ENCODE peak calls at places on chromosomes 6 and 20, in ten cellular contexts. C is WERI-Rb-1, G is astrocyte of the spinal cord, M is HFF-Myc, Z is lower lobe of right lung, Q is heart left ventricle, X is SK-N-SH, K is right lobe of liver, Y is psoas muscle, F is left lung. A is an unnamed sample.

GRCh38 chr6:111727798-111728197 is 122.1 kb upstream of the TRAF3IP2 start:
- DNase-seq in C (no peak), X (peak; percentile 15), M (no peak), Z (no peak), G (peak; percentile 81), K (no peak), F (no peak), Q (no peak), Y (no peak), A (no peak)

GRCh38 chr6:72640622-72640930 is 18.7 kb downstream of the KCNQ5 start:
- DNase-seq in Q (no peak), C (no peak), X (no peak), Y (no peak), G (no peak), Z (no peak), M (no peak), K (no peak), F (no peak), A (no peak)

GRCh38 chr20:53216856-53217576 is 244.9 kb downstream of the TSHZ2 start:
- DNase-seq in Z (peak; percentile 80), G (peak; percentile 14), F (peak; percentile 93), C (peak; percentile 66), Y (peak; percentile 69), Q (peak; percentile 76), M (peak; percentile 2), X (peak; percentile 79), K (peak; percentile 83), A (no peak)

GRCh38 chr20:36497856-36498255 is 43.5 kb upstream of the MYL9 start:
- DNase-seq in X (no peak), Z (no peak), Q (peak; percentile 68), G (no peak), F (no peak), K (no peak), Y (no peak), M (no peak), C (no peak), A (no peak)

GRCh38 chr20:53692465-53693067 is 98.9 kb upstream of the ZNF217 start:
- DNase-seq in G (peak; percentile 86), Z (no peak), F (no peak), Y (peak; percentile 50), K (no peak), M (no peak), C (no peak), Q (peak; percentile 48), X (no peak), A (peak; percentile 96)

GRCh38 chr6:715709-716450 is 22.9 kb upstream of the EXOC2 start:
- DNase-seq in C (no peak), X (peak; percentile 45), Q (no peak), M (no peak), Y (no peak), F (no peak), Z (no peak), K (no peak), G (no peak), A (no peak)

GRCh38 chr20:8796088-8796665 is 272.7 kb upstream of the PLCB4 start:
- DNase-seq in Y (no peak), G (peak; percentile 33), K (no peak), C (no peak), Z (no peak), Q (no peak), X (no peak), F (no peak), M (no peak), A (peak; percentile 72)

GRCh38 chr20:23782366-23782983 is 31.7 kb upstream of the CST1 start:
- DNase-seq in M (peak; percentile 7), G (no peak), Q (no peak), F (no peak), Y (no peak), K (no peak), X (peak; percentile 12), Z (no peak), C (peak; percentile 66), A (peak; percentile 15)

GRCh38 chr20:62306440-62307187 is 3.8 kb downstream of the ADRM1 start:
- DNase-seq in X (no peak), C (no peak), M (no peak), Q (no peak), Z (no peak), F (no peak), Y (no peak), G (no peak), K (no peak), A (no peak)

GRCh38 chr20:62303327-62304226 is 780 bp downstream of the ADRM1 start:
- DNase-seq in M (no peak), C (peak; percentile 19), X (no peak), Q (no peak), Y (no peak), F (peak; percentile 79), K (peak; percentile 77), G (peak; percentile 8), Z (no peak), A (peak; percentile 15)

GRCh38 chr20:62305765-62306431 is 3.1 kb downstream of the ADRM1 start:
- DNase-seq in Q (no peak), G (no peak), X (no peak), F (peak; percentile 23), M (no peak), K (no peak), Y (no peak), Z (no peak), C (no peak), A (no peak)

GRCh38 chr20:62304331-62305148 is 1.7 kb downstream of the ADRM1 start:
- DNase-seq in Y (no peak), C (no peak), M (no peak), F (no peak), K (no peak), Q (no peak), X (no peak), Z (no peak), G (no peak), A (no peak)

GRCh38 chr20:62305149-62305764 is 2.5 kb downstream of the ADRM1 start:
- DNase-seq in Q (peak; percentile 64), C (peak; percentile 9), K (no peak), M (no peak), F (no peak), Y (no peak), Z (no peak), X (no peak), G (no peak), A (no peak)
- TF ChIP-seq CTCF in Q (no peak), C (no peak), K (no peak), M (no peak), F (no peak), Y (no peak), Z (no peak), X (no peak), G (no peak), A (no peak)

GRCh38 chr6:17457405-17457804 is 64.0 kb downstream of the CAP2 start:
- DNase-seq in F (no peak), M (no peak), Y (no peak), X (no peak), C (no peak), K (no peak), G (no peak), Z (no peak), Q (no peak), A (no peak)

GRCh38 chr6:17455919-17456318 is 62.5 kb downstream of the CAP2 start:
- DNase-seq in Z (no peak), G (no peak), F (no peak), M (no peak), X (no peak), Q (no peak), C (no peak), K (no peak), Y (no peak), A (no peak)

GRCh38 chr6:17457956-17458355 is 64.6 kb downstream of the CAP2 start:
- DNase-seq in Y (no peak), X (no peak), G (no peak), Q (no peak), C (no peak), M (no peak), Z (no peak), F (no peak), K (no peak), A (no peak)

GRCh38 chr6:17456711-17457110 is 63.3 kb downstream of the CAP2 start:
- DNase-seq in F (no peak), C (no peak), G (no peak), K (no peak), M (no peak), X (no peak), Y (no peak), Z (no peak), Q (no peak), A (no peak)

DNA sequence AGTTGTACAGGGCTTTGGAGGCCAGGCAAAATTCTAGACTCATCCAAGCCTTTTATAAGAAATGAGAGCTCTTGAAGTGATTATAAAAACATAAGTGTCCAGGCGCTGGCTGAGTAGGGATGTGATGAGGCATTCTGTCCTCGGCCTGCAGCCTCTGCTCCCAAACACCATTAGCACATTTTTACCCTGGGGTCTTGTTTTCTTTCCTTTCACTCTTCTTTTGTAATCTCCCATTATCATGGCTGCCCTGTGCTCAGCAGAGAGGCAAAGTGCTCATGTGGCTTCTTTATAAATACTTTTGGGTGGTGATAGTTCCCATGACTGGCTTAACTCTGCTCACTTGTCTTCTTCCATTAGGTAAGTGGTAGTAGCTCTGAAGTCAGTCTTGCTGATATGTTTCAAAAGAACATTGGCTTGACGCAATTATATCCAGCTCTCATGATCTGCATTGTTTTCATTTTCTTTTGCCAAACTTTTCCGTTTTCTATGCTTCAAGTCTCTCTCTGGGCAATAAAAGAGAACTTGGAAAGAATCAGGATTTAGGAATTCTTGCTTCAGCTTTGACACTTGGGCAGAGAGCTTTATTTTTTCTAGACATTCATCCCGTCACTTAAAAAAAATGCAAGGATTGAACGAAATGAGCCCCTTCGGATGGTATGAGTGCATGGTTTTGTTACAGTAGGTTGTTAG is 61.1 kb downstream of the CAP2 start:
- DNase-seq in F (no peak), Y (no peak), K (no peak), C (no peak), M (no peak), X (no peak), Z (no peak), Q (no peak), G (no peak), A (peak; percentile 91)
- H3K4me3 ChIP-seq in F (no peak overlapping the region), Y (no peak overlapping the region), K (no peak overlapping the region), C (no peak overlapping the region), M (no peak overlapping the region), X (no peak overlapping the region), Z (no peak overlapping the region), Q (no peak overlapping the region), G (no peak overlapping the region), A (peak overlapping the region; percentile 31)

GRCh38 chr6:34585108-34585507 is 29.0 kb upstream of the SPDEF start:
- DNase-seq in Y (no peak), X (no peak), K (no peak), Q (no peak), C (no peak), G (no peak), M (no peak), F (no peak), Z (no peak), A (no peak)

GRCh38 chr6:34584694-34585093 is 28.6 kb upstream of the SPDEF start:
- DNase-seq in C (no peak), Q (no peak), Y (no peak), G (no peak), Z (no peak), M (no peak), X (no peak), K (no peak), F (no peak), A (no peak)

GRCh38 chr6:34581561-34581920 is 25.4 kb upstream of the SPDEF start:
- DNase-seq in C (no peak), G (no peak), X (no peak), Q (no peak), Y (no peak), K (peak; percentile 19), Z (peak; percentile 23), M (no peak), F (no peak), A (no peak)

GRCh38 chr6:34583861-34584604 is 27.9 kb upstream of the SPDEF start:
- DNase-seq in F (no peak), G (no peak), C (no peak), Q (no peak), Z (no peak), M (no peak), Y (no peak), X (no peak), K (peak; percentile 28), A (no peak)

GRCh38 chr6:34583461-34583860 is 27.3 kb upstream of the SPDEF start:
- DNase-seq in Z (no peak), C (peak; percentile 67), X (no peak), K (no peak), F (no peak), Q (no peak), M (no peak), Y (no peak), G (no peak), A (no peak)
- TF ChIP-seq CTCF in Z (no peak), C (peak; percentile 87), X (peak; percentile 51), K (peak; percentile 25), F (no peak), Q (no peak), M (peak; percentile 22), Y (no peak), G (peak; percentile 42), A (peak; percentile 24)

DNA sequence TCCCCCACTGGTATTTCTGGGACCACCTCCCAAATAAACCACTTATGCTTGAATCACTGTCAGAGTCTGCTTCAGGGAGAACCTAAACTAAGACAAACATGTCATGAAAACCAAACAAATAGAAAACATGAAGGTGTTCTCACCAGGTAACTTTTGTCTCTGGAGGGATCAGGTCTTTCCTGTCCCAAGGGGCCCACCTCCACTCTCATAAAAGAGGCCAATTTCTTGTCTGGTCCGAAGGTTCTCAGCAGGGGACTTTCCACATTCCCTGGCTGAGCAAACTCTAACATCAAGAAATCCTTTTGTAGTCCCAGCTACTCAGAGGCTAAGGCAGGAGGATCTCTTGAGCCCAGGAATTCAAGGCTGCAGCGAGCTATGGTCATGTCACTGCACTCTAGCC is 8.8 kb upstream of the FOXP4 start:
- DNase-seq in M (no peak), Z (no peak), Y (no peak), C (no peak), K (no peak), X (no peak), Q (no peak), F (no peak), G (no peak), A (no peak)
- H3K4me3 ChIP-seq in M (no peak overlapping the region), Z (no peak overlapping the region), Y (no peak overlapping the region), C (no peak overlapping the region), K (no peak overlapping the region), X (no peak overlapping the region), Q (no peak overlapping the region), F (no peak overlapping the region), G (no peak overlapping the region), A (no peak overlapping the region)

A was measured in AG10803.